ENCODE peak calls at places on chromosome 2, in four cellular contexts. One of them, this sample, is unnamed.

GRCh38 chr2:11175293-11175795 is 20.1 kb downstream of the SLC66A3 start:
- DNase-seq in left ventricle myocardium inferior: no peak
- DNase-seq in tibial artery: no peak
- DNase-seq in astrocyte: peak; percentile 81
- DNase-seq in this sample: no peak

GRCh38 chr2:109046925-109047508 is 58.0 kb upstream of the EDAR start:
- DNase-seq in left ventricle myocardium inferior: no peak
- DNase-seq in tibial artery: no peak
- DNase-seq in astrocyte: no peak
- DNase-seq in this sample: no peak

GRCh38 chr2:109059474-109060165 is 69.4 kb upstream of the SH3RF3 start:
- DNase-seq in left ventricle myocardium inferior: peak; percentile 66
- DNase-seq in tibial artery: no peak
- DNase-seq in astrocyte: no peak
- DNase-seq in this sample: no peak

GRCh38 chr2:176686328-176686727 is 417.1 kb downstream of the MTX2 start:
- DNase-seq in left ventricle myocardium inferior: no peak
- DNase-seq in tibial artery: no peak
- DNase-seq in astrocyte: no peak
- DNase-seq in this sample: no peak

GRCh38 chr2:240021488-240022104 is 3.5 kb downstream of the NDUFA10 start:
- DNase-seq in left ventricle myocardium inferior: peak; percentile 60
- DNase-seq in tibial artery: peak; percentile 72
- DNase-seq in astrocyte: peak; percentile 25
- DNase-seq in this sample: peak; percentile 60

GRCh38 chr2:17662723-17663122 is 90.9 kb downstream of the SMC6 start:
- DNase-seq in left ventricle myocardium inferior: no peak
- DNase-seq in tibial artery: no peak
- DNase-seq in astrocyte: no peak
- DNase-seq in this sample: no peak

GRCh38 chr2:18787726-18788125 is 198.4 kb upstream of the NT5C1B start:
- DNase-seq in left ventricle myocardium inferior: no peak
- DNase-seq in tibial artery: no peak
- DNase-seq in astrocyte: no peak
- DNase-seq in this sample: no peak

GRCh38 chr2:179020156-179020750 is 29.7 kb downstream of the CCDC141 start:
- DNase-seq in left ventricle myocardium inferior: no peak
- DNase-seq in tibial artery: no peak
- DNase-seq in astrocyte: no peak
- DNase-seq in this sample: peak; percentile 44

GRCh38 chr2:151410485-151410833 is 757 bp downstream of the RIF1 start:
- DNase-seq in left ventricle myocardium inferior: peak; percentile 24
- DNase-seq in tibial artery: no peak
- DNase-seq in astrocyte: no peak
- DNase-seq in this sample: peak; percentile 24

GRCh38 chr2:66596229-66596628 is 161.3 kb downstream of the MEIS1 start:
- DNase-seq in left ventricle myocardium inferior: no peak
- DNase-seq in tibial artery: no peak
- DNase-seq in astrocyte: peak; percentile 50
- DNase-seq in this sample: peak; percentile 29

GRCh38 chr2:210445116-210445707 is 31.3 kb downstream of the LANCL1 start:
- DNase-seq in left ventricle myocardium inferior: no peak
- DNase-seq in tibial artery: no peak
- DNase-seq in astrocyte: no peak
- DNase-seq in this sample: peak; percentile 41

GRCh38 chr2:112483047-112483473 is 1.1 kb downstream of the TTL start:
- DNase-seq in left ventricle myocardium inferior: no peak
- DNase-seq in tibial artery: no peak
- DNase-seq in astrocyte: peak; percentile 66
- DNase-seq in this sample: peak; percentile 59

GRCh38 chr2:166539340-166540162 is 45.5 kb upstream of the SCN7A start:
- DNase-seq in left ventricle myocardium inferior: no peak
- DNase-seq in tibial artery: no peak
- DNase-seq in astrocyte: peak; percentile 42
- DNase-seq in this sample: peak; percentile 69

GRCh38 chr2:69149631-69150215 is 136.7 kb downstream of the ANTXR1 start:
- DNase-seq in left ventricle myocardium inferior: peak; percentile 46
- DNase-seq in tibial artery: peak; percentile 89
- DNase-seq in astrocyte: peak; percentile 74
- DNase-seq in this sample: no peak

GRCh38 chr2:239825705-239825979 is 199.5 kb downstream of the NDUFA10 start:
- DNase-seq in left ventricle myocardium inferior: peak; percentile 5
- DNase-seq in tibial artery: peak; percentile 32
- DNase-seq in astrocyte: no peak
- DNase-seq in this sample: peak; percentile 8

GRCh38 chr2:237922641-237923361 is 44.0 kb upstream of the UBE2F start:
- DNase-seq in left ventricle myocardium inferior: no peak
- DNase-seq in tibial artery: peak; percentile 72
- DNase-seq in astrocyte: no peak
- DNase-seq in this sample: peak; percentile 80

GRCh38 chr2:222837643-222838056 is 23.2 kb upstream of the ACSL3 start:
- DNase-seq in left ventricle myocardium inferior: no peak
- DNase-seq in tibial artery: no peak
- DNase-seq in astrocyte: peak; percentile 75
- DNase-seq in this sample: peak; percentile 100

GRCh38 chr2:70396589-70396988 is 94.7 kb upstream of the FAM136A start:
- DNase-seq in left ventricle myocardium inferior: no peak
- DNase-seq in tibial artery: no peak
- DNase-seq in astrocyte: no peak
- DNase-seq in this sample: no peak

GRCh38 chr2:210007895-210008294 is 5.5 kb downstream of the RPE start:
- DNase-seq in left ventricle myocardium inferior: no peak
- DNase-seq in tibial artery: no peak
- DNase-seq in astrocyte: peak; percentile 0
- DNase-seq in this sample: peak; percentile 7

GRCh38 chr2:39411186-39411944 is 25.7 kb downstream of the MAP4K3 start:
- DNase-seq in left ventricle myocardium inferior: no peak
- DNase-seq in tibial artery: no peak
- DNase-seq in astrocyte: peak; percentile 97
- DNase-seq in this sample: peak; percentile 96

GRCh38 chr2:229270551-229271410 is at the start of gene PID1:
- DNase-seq in left ventricle myocardium inferior: peak; percentile 47
- DNase-seq in tibial artery: no peak
- DNase-seq in astrocyte: peak; percentile 65
- DNase-seq in this sample: peak; percentile 6

GRCh38 chr2:71710805-71711469 is 257.6 kb downstream of the DYSF start:
- DNase-seq in left ventricle myocardium inferior: no peak
- DNase-seq in tibial artery: peak; percentile 63
- DNase-seq in astrocyte: no peak
- DNase-seq in this sample: no peak

GRCh38 chr2:216857131-216857550 is 2.7 kb downstream of the TNP1 start:
- DNase-seq in left ventricle myocardium inferior: no peak
- DNase-seq in tibial artery: no peak
- DNase-seq in astrocyte: peak; percentile 44
- DNase-seq in this sample: peak; percentile 56

GRCh38 chr2:24429711-24430110 is 61.3 kb upstream of the NCOA1 start:
- DNase-seq in left ventricle myocardium inferior: no peak
- DNase-seq in tibial artery: no peak
- DNase-seq in astrocyte: peak; percentile 98
- DNase-seq in this sample: no peak

GRCh38 chr2:29777164-29777563 is 144.2 kb downstream of the ALK start:
- DNase-seq in left ventricle myocardium inferior: no peak
- DNase-seq in tibial artery: no peak
- DNase-seq in astrocyte: peak; percentile 15
- DNase-seq in this sample: peak; percentile 46

GRCh38 chr2:16252891-16253290 is 312.5 kb downstream of the MYCN start:
- DNase-seq in left ventricle myocardium inferior: no peak
- DNase-seq in tibial artery: no peak
- DNase-seq in astrocyte: no peak
- DNase-seq in this sample: no peak

GRCh38 chr2:9809064-9809356 is 34.3 kb upstream of the TAF1B start:
- DNase-seq in left ventricle myocardium inferior: no peak
- DNase-seq in tibial artery: no peak
- DNase-seq in astrocyte: no peak
- DNase-seq in this sample: peak; percentile 85

GRCh38 chr2:28545590-28546195 is 49.8 kb downstream of the PLB1 start:
- DNase-seq in left ventricle myocardium inferior: no peak
- DNase-seq in tibial artery: no peak
- DNase-seq in astrocyte: no peak
- DNase-seq in this sample: peak; percentile 95

GRCh38 chr2:128381001-128381938 is 62.6 kb upstream of the HS6ST1 start:
- DNase-seq in left ventricle myocardium inferior: no peak
- DNase-seq in tibial artery: peak; percentile 63
- DNase-seq in astrocyte: no peak
- DNase-seq in this sample: no peak

GRCh38 chr2:158753561-158754302 is 41.4 kb upstream of the DAPL1 start:
- DNase-seq in left ventricle myocardium inferior: peak; percentile 23
- DNase-seq in tibial artery: no peak
- DNase-seq in astrocyte: peak; percentile 44
- DNase-seq in this sample: peak; percentile 70

GRCh38 chr2:43343573-43344304 is 117.3 kb upstream of the ZFP36L2 start:
- DNase-seq in left ventricle myocardium inferior: peak; percentile 71
- DNase-seq in tibial artery: peak; percentile 92
- DNase-seq in astrocyte: peak; percentile 94
- DNase-seq in this sample: peak; percentile 70

GRCh38 chr2:100274566-100275199 is 47.6 kb downstream of the LONRF2 start:
- DNase-seq in left ventricle myocardium inferior: no peak
- DNase-seq in tibial artery: no peak
- DNase-seq in astrocyte: no peak
- DNase-seq in this sample: no peak

GRCh38 chr2:235642446-235643107 is 148.7 kb downstream of the AGAP1 start:
- DNase-seq in left ventricle myocardium inferior: peak; percentile 41
- DNase-seq in tibial artery: no peak
- DNase-seq in astrocyte: peak; percentile 71
- DNase-seq in this sample: peak; percentile 21

GRCh38 chr2:62456721-62457539 is 49.1 kb downstream of the TMEM17 start:
- DNase-seq in left ventricle myocardium inferior: peak; percentile 66
- DNase-seq in tibial artery: peak; percentile 79
- DNase-seq in astrocyte: peak; percentile 63
- DNase-seq in this sample: peak; percentile 81

DNA sequence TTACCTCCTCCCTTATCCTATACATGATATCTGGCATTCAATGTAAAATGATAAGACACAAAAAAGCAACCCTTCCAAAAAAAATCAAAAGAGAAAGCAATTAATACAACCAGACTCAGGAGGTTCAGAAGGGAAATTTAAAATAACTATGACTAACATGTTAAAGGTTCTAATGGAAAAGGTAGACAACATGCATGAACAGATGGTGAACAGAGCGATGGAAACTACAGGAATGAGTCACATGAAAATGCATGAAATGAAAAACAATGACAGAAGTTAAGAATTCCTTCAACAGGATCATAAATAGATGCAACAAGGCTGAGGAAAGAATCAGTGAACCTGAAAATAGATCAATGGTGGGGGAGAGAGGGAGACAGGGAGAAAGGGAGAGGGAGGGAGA is 26.1 kb upstream of the ERCC3 start:
- DNase-seq in left ventricle myocardium inferior: no peak
- DNase-seq in tibial artery: no peak
- DNase-seq in astrocyte: no peak
- DNase-seq in this sample: no peak
- H3K36me3 ChIP-seq in left ventricle myocardium inferior: peaks cover 95% of the 10 kb centered on the region
- H3K36me3 ChIP-seq in tibial artery: peaks cover 85% of the 10 kb centered on the region
- H3K36me3 ChIP-seq in astrocyte: peaks cover 32% of the 10 kb centered on the region
- H3K36me3 ChIP-seq in this sample: peaks cover 6% of the 10 kb centered on the region

GRCh38 chr2:231910771-231911170 is 15.4 kb downstream of the NPPC start:
- DNase-seq in left ventricle myocardium inferior: peak; percentile 3
- DNase-seq in tibial artery: no peak
- DNase-seq in astrocyte: no peak
- DNase-seq in this sample: no peak
- TF ChIP-seq CTCF in left ventricle myocardium inferior: no peak
- TF ChIP-seq CTCF in tibial artery: no peak
- TF ChIP-seq CTCF in astrocyte: no peak
- TF ChIP-seq CTCF in this sample: no peak

GRCh38 chr2:74887961-74888670 is 54.2 kb downstream of the HK2 start:
- DNase-seq in left ventricle myocardium inferior: no peak
- DNase-seq in tibial artery: no peak
- DNase-seq in astrocyte: no peak
- DNase-seq in this sample: peak; percentile 82

GRCh38 chr2:74886811-74887210 is 52.9 kb downstream of the HK2 start:
- DNase-seq in left ventricle myocardium inferior: no peak
- DNase-seq in tibial artery: no peak
- DNase-seq in astrocyte: no peak
- DNase-seq in this sample: no peak

GRCh38 chr2:74887445-74887951 is 53.6 kb downstream of the HK2 start:
- DNase-seq in left ventricle myocardium inferior: no peak
- DNase-seq in tibial artery: no peak
- DNase-seq in astrocyte: peak; percentile 20
- DNase-seq in this sample: peak; percentile 97

GRCh38 chr2:74884866-74885265 is 50.9 kb downstream of the HK2 start:
- DNase-seq in left ventricle myocardium inferior: no peak
- DNase-seq in tibial artery: no peak
- DNase-seq in astrocyte: no peak
- DNase-seq in this sample: no peak

DNA sequence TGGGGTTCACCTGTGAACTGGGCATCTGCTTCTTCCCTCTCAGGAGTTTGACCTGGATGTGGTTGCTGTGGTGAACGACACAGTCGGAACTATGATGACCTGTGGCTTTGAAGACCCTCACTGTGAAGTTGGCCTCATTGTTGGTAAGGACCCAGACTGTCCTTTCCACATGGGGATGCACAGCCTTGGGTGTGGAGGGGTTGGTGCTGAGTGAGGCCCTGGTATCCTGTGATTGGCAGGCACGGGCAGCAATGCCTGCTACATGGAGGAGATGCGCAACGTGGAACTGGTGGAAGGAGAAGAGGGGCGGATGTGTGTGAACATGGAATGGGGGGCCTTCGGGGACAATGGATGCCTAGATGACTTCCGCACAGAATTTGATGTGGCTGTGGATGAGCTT is 52.3 kb downstream of the HK2 start:
- DNase-seq in left ventricle myocardium inferior: no peak
- DNase-seq in tibial artery: no peak
- DNase-seq in astrocyte: no peak
- DNase-seq in this sample: no peak
- H3K36me3 ChIP-seq in left ventricle myocardium inferior: peaks cover 41% of the 10 kb centered on the region
- H3K36me3 ChIP-seq in tibial artery: peaks cover 99% of the 10 kb centered on the region
- H3K36me3 ChIP-seq in astrocyte: peaks cover 12% of the 10 kb centered on the region
- H3K36me3 ChIP-seq in this sample: peaks cover 51% of the 10 kb centered on the region

GRCh38 chr2:162146906-162147305 is 5.1 kb downstream of the GCG start:
- DNase-seq in left ventricle myocardium inferior: no peak
- DNase-seq in tibial artery: no peak
- DNase-seq in astrocyte: peak; percentile 23
- DNase-seq in this sample: peak; percentile 22

GRCh38 chr2:162138310-162138709 is 13.7 kb downstream of the GCG start:
- DNase-seq in left ventricle myocardium inferior: no peak
- DNase-seq in tibial artery: no peak
- DNase-seq in astrocyte: no peak
- DNase-seq in this sample: no peak

GRCh38 chr2:162149940-162150339 is 2.1 kb downstream of the GCG start:
- DNase-seq in left ventricle myocardium inferior: no peak
- DNase-seq in tibial artery: no peak
- DNase-seq in astrocyte: no peak
- DNase-seq in this sample: no peak

DNA sequence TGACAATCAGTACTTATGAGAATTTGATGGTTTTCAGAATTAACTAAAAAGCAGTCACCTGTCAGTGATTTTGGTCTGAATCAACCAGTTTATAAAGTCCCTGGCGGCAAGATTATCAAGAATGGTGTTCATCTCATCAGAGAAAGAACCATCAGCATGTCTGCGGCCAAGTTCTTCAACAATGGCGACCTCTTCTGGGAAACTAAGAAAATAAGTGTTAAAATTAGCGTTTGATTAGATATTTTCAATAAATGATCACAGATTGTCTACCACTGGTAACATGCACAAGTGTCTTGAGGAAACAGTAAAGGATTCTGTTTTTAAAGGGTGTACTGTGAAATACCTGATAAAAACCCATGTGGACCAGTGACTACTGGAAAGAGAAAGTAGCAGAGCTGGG is 8.1 kb downstream of the GCG start:
- DNase-seq in left ventricle myocardium inferior: no peak
- DNase-seq in tibial artery: no peak
- DNase-seq in astrocyte: no peak
- DNase-seq in this sample: no peak
- TF ChIP-seq CTCF in left ventricle myocardium inferior: no peak
- TF ChIP-seq CTCF in tibial artery: no peak
- TF ChIP-seq CTCF in astrocyte: no peak
- TF ChIP-seq CTCF in this sample: no peak

This sample was measured in bronchial epithelial cell.